ENCODE peak calls at places on chromosomes 2 and 18, in eight cellular contexts. P is IMR-90, D is endothelial cell of umbilical vein, C is MM.1S, H is neural progenitor cell, N is GM23248, X is fibroblast of lung, W is HCT116. G is an unnamed sample. For H3K36me3, the result is how much of the 10 kb centered on the place peaks cover.

GRCh38 chr18:35267161-35267651 is 22.8 kb downstream of the ZSCAN30 start:
- DNase-seq in P (no peak), D (peak), C (no peak), H (peak), N (peak), X (peak), W (no peak), G (no peak)

GRCh38 chr2:241885701-241886643 is 16.4 kb downstream of the RTP5 start:
- DNase-seq in P (no peak), D (no peak), C (no peak), H (no peak), N (no peak), X (no peak), W (no peak), G (no peak)

GRCh38 chr18:36440614-36441013 is 143.1 kb downstream of the FHOD3 start:
- DNase-seq in P (peak), D (no peak), C (no peak), H (no peak), N (peak), X (no peak), W (no peak), G (peak)

GRCh38 chr2:40303746-40304145 is 148.1 kb downstream of the SLC8A1 start:
- DNase-seq in P (no peak), D (no peak), C (no peak), H (no peak), N (no peak), X (no peak), W (no peak), G (no peak)

GRCh38 chr18:49561377-49562193 is at the start of gene LIPG:
- DNase-seq in P (peak), D (peak), C (peak), H (peak), N (peak), X (peak), W (peak), G (peak)

GRCh38 chr18:9705183-9705864 is 2.8 kb upstream of the RAB31 start:
- DNase-seq in P (peak), D (peak), C (no peak), H (no peak), N (peak), X (peak), W (no peak), G (peak)

GRCh38 chr2:127985735-127986134 is 42.1 kb downstream of the SAP130 start:
- DNase-seq in P (no peak), D (no peak), C (no peak), H (no peak), N (no peak), X (no peak), W (no peak), G (no peak)

GRCh38 chr2:9699139-9699823 is 68.5 kb upstream of the YWHAQ start:
- DNase-seq in P (peak), D (no peak), C (no peak), H (no peak), N (peak), X (peak), W (no peak), G (peak)

GRCh38 chr2:159256159-159256558 is 30.3 kb downstream of the WDSUB1 start:
- DNase-seq in P (peak), D (peak), C (no peak), H (no peak), N (no peak), X (peak), W (no peak), G (peak)

GRCh38 chr2:150557020-150557644 is 69.7 kb upstream of the RND3 start:
- DNase-seq in P (no peak), D (no peak), C (no peak), H (no peak), N (peak), X (no peak), W (no peak), G (peak)

GRCh38 chr18:36499938-36500337 is 202.4 kb downstream of the FHOD3 start:
- DNase-seq in P (no peak), D (no peak), C (no peak), H (no peak), N (no peak), X (no peak), W (no peak), G (no peak)

GRCh38 chr2:111978452-111979170 is 76.5 kb upstream of the TMEM87B start:
- DNase-seq in P (no peak), D (no peak), C (no peak), H (no peak), N (no peak), X (no peak), W (no peak), G (no peak)

GRCh38 chr2:211367711-211368110 is 811.3 kb downstream of the CPS1 start:
- DNase-seq in P (no peak), D (no peak), C (peak), H (no peak), N (no peak), X (no peak), W (no peak), G (no peak)

GRCh38 chr2:209340522-209340921 is 83.3 kb upstream of the MAP2 start:
- DNase-seq in P (no peak), D (no peak), C (no peak), H (no peak), N (no peak), X (no peak), W (peak), G (no peak)

GRCh38 chr2:96824079-96824870 is 8.2 kb downstream of the CNNM3 start:
- DNase-seq in P (peak), D (no peak), C (no peak), H (no peak), N (no peak), X (no peak), W (no peak), G (no peak)

GRCh38 chr2:144396318-144396717 is 123.6 kb downstream of the ZEB2 start:
- DNase-seq in P (no peak), D (no peak), C (no peak), H (no peak), N (no peak), X (no peak), W (no peak), G (no peak)

DNA sequence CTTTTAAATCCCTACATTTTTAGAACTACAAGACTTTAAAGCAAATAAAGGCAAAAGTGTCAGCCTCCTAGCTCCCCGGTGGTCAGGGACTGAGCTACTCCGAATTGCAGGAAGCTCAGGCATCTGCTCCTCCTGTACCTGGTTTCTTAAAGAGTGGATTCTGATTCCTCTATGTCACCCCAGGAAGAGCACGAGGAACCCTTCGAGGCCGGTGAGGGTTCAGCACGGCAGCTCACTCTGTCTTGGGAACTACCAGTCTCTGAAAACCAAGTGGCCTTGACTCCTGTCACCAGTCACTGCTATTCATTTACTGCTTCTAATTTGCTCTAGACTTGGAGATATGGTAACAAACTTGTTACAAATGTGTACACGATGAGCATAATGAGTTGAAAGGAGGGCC is 2.3 kb downstream of the PER2 start:
- DNase-seq in P (no peak), D (no peak), C (no peak), H (no peak), N (no peak), X (no peak), W (no peak), G (no peak)
- H3K4me3 ChIP-seq in P (no peak), D (no peak), C (no peak), H (no peak), N (peak), X (peak), W (no peak), G (peak)

GRCh38 chr2:43872151-43872550 is 33.4 kb downstream of the ABCG8 start:
- DNase-seq in P (no peak), D (no peak), C (no peak), H (no peak), N (no peak), X (no peak), W (no peak), G (no peak)
- H3K36me3 ChIP-seq in P (under half), D (under half), C (under half), H (under half), N (under half), X (under half), W (under half), G (under half)

GRCh38 chr2:67919490-67919889 is 143.3 kb downstream of the C1D start:
- DNase-seq in P (no peak), D (no peak), C (no peak), H (no peak), N (no peak), X (no peak), W (no peak), G (no peak)

GRCh38 chr2:67918471-67918870 is 144.3 kb downstream of the C1D start:
- DNase-seq in P (no peak), D (no peak), C (no peak), H (no peak), N (no peak), X (no peak), W (no peak), G (no peak)

GRCh38 chr2:67917332-67918054 is 145.3 kb downstream of the C1D start:
- DNase-seq in P (peak), D (peak), C (no peak), H (no peak), N (peak), X (peak), W (no peak), G (peak)
- H3K9ac ChIP-seq in P (peak), D (peak), C (no peak), H (no peak), N (peak), X (no peak), W (no peak), G (peak)

DNA sequence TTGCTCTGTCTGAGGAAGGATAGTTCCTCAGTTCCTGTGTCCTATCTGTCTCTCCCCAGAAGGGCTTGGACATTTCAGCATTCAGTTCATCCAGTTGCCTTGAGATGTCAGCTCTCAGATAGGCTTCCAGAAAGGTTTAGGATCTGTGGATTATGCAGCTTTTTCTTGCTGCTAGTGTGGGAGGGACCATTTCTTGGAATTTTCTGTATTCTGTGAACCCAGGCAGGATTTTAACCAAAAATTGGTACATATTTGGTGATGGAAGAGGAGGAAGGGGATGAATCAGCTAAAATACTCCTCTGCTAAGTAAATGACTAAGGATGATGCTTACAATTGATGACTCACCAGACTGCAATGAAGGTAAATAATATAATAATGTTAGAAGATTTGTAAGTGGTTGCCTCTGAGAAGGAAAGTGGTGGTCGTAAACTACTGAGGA is 58.6 kb upstream of the DOCK10 start:
- DNase-seq in P (peak), D (peak), C (no peak), H (no peak), N (peak), X (peak), W (peak), G (peak)
- H3K4me3 ChIP-seq in P (no peak), D (no peak), C (no peak), H (no peak), N (peak), X (no peak), W (no peak), G (peak)

DNA sequence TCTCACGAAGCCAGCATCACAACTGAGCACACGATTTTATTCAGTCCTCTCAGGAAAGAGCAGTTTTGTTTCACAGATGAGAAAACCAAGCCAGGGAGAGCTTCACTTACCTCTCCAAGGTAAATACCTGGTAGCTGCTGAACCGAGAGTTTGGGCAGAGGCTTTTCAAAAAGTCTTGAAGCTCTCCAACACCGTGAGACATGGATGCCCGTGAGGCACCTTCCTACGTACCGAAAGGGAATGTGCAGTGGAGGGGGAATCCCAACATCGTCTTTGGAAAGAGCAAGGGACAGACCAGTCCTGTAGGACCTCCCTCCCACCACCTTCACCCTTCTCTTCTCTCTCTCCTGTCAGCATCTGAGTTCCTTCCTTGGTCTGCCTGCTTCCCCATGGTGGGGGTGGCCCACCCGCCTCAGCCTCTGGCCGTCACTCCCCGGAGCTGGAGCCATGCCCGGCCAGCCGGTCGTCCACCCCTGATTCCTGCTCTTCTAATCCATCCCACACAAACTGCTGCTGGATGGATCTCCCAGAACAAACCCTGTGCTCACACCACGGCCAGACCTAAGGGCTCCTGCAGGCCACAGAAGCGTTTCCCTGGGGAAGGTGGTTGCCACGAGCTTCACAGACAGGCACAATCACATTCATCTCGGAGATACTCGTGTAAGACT is 97.3 kb upstream of the SNTG2 start:
- DNase-seq in P (no peak), D (no peak), C (no peak), H (no peak), N (no peak), X (no peak), W (no peak), G (no peak)
- H3K36me3 ChIP-seq in P (under half), D (under half), C (under half), H (under half), N (under half), X (under half), W (under half), G (under half)

DNA sequence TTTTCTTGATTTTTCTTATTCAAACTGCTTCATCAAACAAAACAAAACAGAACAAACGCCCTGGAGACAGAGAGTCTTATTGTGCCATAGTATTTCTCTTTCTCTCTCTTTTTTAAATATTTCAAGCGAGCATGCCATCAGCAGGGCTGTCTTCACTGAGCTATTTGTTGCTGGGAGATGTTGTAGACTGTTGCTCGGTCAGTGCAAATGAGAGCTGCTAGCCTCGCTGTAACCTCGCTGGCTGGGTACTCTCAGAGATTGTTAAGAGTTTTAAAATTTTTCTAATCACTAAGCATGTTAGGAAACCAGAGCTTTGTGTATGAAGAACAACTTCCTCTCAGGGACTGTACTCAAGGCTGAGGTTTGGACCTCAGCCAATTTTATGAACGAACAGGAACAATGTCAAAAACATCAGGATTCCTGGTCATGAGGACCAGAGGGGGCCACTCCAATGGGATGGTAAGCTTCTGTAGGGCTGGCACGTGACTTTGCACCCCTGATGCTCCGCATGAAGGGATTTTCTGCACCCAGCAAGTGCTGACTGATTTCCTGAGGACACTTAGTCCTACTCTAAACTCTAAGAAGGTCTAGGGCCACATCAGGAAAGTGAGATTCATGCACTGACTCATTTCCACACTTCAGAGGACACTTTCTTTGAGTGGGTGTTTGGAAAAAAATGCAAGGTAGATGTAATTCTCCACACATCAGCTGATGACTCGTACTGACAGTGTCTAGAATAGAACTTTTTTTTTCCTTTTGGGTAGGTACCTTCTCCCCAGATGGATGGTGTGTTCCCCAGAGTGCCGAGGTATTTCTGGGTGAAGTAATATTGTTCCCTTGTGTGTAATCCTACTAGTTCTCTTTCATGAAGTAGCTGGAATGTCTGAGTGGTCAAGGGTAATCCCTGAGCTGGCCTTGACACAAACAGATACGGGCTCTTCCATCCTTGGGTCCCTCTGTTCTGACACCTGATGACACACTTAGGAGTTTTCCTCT is 59.7 kb upstream of the IL1R1 start:
- DNase-seq in P (peak), D (peak), C (no peak), H (no peak), N (peak), X (peak), W (peak), G (peak)
- H3K9ac ChIP-seq in P (peak), D (peak), C (no peak), H (no peak), N (peak), X (no peak), W (no peak), G (peak)

DNA sequence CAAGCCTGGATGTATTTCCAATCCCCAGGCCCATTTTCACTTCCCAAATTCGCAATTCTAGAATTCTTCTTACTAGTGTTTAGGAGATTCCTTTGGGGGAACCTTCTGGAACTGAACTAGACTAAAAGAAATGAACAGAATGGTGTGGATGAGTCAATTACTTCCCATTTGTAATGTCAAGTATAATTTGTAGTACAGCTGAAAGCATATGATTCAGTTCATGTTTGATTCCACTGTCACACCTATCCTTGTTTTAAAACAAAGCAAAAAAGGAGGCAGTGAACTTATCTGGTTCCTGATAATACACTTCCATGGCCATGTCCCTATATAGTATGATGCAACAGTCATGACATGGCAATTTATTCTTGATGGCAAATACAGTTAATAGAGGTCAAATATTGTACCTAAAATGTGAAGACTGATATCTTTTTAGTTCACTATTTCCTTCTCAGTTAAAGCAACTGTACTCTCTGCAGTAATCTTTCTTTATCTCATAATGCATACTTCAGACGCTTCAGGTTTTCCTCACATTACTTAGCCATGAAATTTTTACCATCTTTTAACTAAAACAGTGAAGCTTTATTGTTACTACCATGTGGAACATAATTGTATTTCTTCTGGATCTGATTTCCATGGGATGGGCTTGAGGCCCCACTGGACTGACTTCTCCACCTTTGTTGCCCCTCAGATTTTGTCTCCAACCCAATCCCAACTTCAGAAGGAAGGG is 1.9 kb downstream of the IDH1 start:
- DNase-seq in P (no peak), D (no peak), C (no peak), H (no peak), N (peak), X (peak), W (no peak), G (peak)
- H3K4me3 ChIP-seq in P (no peak), D (no peak), C (no peak), H (peak), N (peak), X (peak), W (no peak), G (peak)

GRCh38 chr18:80135136-80135535 is 26.1 kb downstream of the ADNP2 start:
- DNase-seq in P (no peak), D (no peak), C (no peak), H (no peak), N (no peak), X (no peak), W (no peak), G (no peak)

GRCh38 chr18:80137137-80137536 is 28.1 kb downstream of the ADNP2 start:
- DNase-seq in P (no peak), D (no peak), C (no peak), H (no peak), N (no peak), X (no peak), W (no peak), G (no peak)

GRCh38 chr18:80133124-80133523 is 24.1 kb downstream of the ADNP2 start:
- DNase-seq in P (no peak), D (no peak), C (no peak), H (no peak), N (no peak), X (no peak), W (no peak), G (no peak)

GRCh38 chr18:80137976-80138375 is 28.9 kb downstream of the ADNP2 start:
- DNase-seq in P (no peak), D (no peak), C (no peak), H (no peak), N (no peak), X (no peak), W (no peak), G (no peak)

GRCh38 chr18:80136679-80137078 is 27.6 kb downstream of the ADNP2 start:
- DNase-seq in P (no peak), D (no peak), C (no peak), H (no peak), N (no peak), X (no peak), W (no peak), G (no peak)
- H3K36me3 ChIP-seq in P (under half), D (under half), C (under half), H (under half), N (under half), X (under half), W (half or more), G (half or more)